ENCODE peak calls at places on chromosomes 7 and 10, in ten cellular contexts. X, U, R, A, V, N, Z, O, P and H are unnamed samples.

GRCh38 chr7:137298464-137298794 is 45.1 kb downstream of the PTN start:
- DNase-seq in R (no peak), Z (no peak), U (no peak), N (no peak), O (no peak), P (no peak), V (no peak), A (no peak), X (no peak), H (no peak)

GRCh38 chr7:26038201-26038990 is 113.6 kb upstream of the NFE2L3 start:
- DNase-seq in A (no peak), N (no peak), X (no peak), U (no peak), Z (no peak), O (no peak), P (no peak), R (no peak), V (no peak), H (no peak)

GRCh38 chr7:39453743-39454355 is 112.4 kb upstream of the YAE1 start:
- DNase-seq in A (peak), R (peak), U (peak), Z (peak), P (no peak), V (peak), O (no peak), N (peak), X (no peak), H (peak)

GRCh38 chr10:86292462-86293322 is 73.9 kb downstream of the GRID1 start:
- DNase-seq in P (peak), X (peak), U (no peak), O (no peak), N (no peak), A (no peak), V (no peak), R (peak), Z (no peak), H (no peak)

GRCh38 chr7:84384417-84384816 is 189.8 kb upstream of the SEMA3A start:
- DNase-seq in A (no peak), Z (no peak), O (no peak), U (no peak), P (no peak), R (no peak), N (peak), X (no peak), V (no peak), H (peak)

GRCh38 chr7:66627876-66628360 is 763 bp upstream of the KCTD7 start:
- DNase-seq in V (no peak), R (no peak), Z (no peak), P (no peak), O (no peak), X (no peak), U (no peak), N (no peak), A (no peak), H (no peak)

GRCh38 chr7:83413425-83413824 is 235.5 kb downstream of the SEMA3E start:
- DNase-seq in X (no peak), A (no peak), P (no peak), V (peak), N (peak), R (no peak), U (no peak), Z (peak), O (no peak), H (peak)

GRCh38 chr7:57176928-57177635 is 44.8 kb upstream of the ZNF479 start:
- DNase-seq in V (no peak), U (no peak), Z (no peak), R (no peak), P (peak), N (no peak), X (no peak), A (no peak), O (no peak), H (no peak)

GRCh38 chr10:26801274-26801673 is 59.5 kb downstream of the ABI1 start:
- DNase-seq in R (no peak), Z (no peak), X (no peak), N (no peak), V (no peak), P (no peak), O (no peak), A (no peak), U (no peak), H (no peak)

GRCh38 chr7:113256883-113257531 is 138.7 kb upstream of the SMIM30 start:
- DNase-seq in O (no peak), Z (no peak), A (no peak), X (no peak), N (no peak), R (no peak), P (no peak), U (no peak), V (no peak), H (no peak)

GRCh38 chr7:64300641-64301405 is 12.9 kb upstream of the ZNF736 start:
- DNase-seq in V (no peak), R (no peak), N (no peak), O (no peak), A (no peak), X (peak), P (no peak), U (no peak), Z (no peak), H (no peak)

GRCh38 chr7:100396421-100396982 is 23.2 kb downstream of the PILRA start:
- DNase-seq in V (no peak), Z (no peak), U (no peak), O (no peak), R (no peak), X (no peak), P (no peak), A (no peak), N (no peak), H (no peak)

GRCh38 chr7:19762631-19763030 is 10.8 kb downstream of the TMEM196 start:
- DNase-seq in A (no peak), P (no peak), O (no peak), Z (peak), N (no peak), R (no peak), U (no peak), V (no peak), X (no peak), H (peak)

GRCh38 chr7:120805636-120806388 is 52.1 kb downstream of the TSPAN12 start:
- DNase-seq in O (peak), P (no peak), X (no peak), A (peak), R (peak), N (peak), Z (peak), U (peak), V (peak), H (peak)

GRCh38 chr10:120195984-120196712 is 260.9 kb upstream of the PLPP4 start:
- DNase-seq in U (no peak), X (no peak), V (no peak), O (no peak), A (no peak), N (no peak), P (no peak), Z (no peak), R (no peak), H (no peak)

GRCh38 chr7:150338166-150338829 is 3.1 kb downstream of the RARRES2 start:
- DNase-seq in X (no peak), R (no peak), N (no peak), A (no peak), O (no peak), V (no peak), U (no peak), Z (no peak), P (no peak), H (no peak)

DNA sequence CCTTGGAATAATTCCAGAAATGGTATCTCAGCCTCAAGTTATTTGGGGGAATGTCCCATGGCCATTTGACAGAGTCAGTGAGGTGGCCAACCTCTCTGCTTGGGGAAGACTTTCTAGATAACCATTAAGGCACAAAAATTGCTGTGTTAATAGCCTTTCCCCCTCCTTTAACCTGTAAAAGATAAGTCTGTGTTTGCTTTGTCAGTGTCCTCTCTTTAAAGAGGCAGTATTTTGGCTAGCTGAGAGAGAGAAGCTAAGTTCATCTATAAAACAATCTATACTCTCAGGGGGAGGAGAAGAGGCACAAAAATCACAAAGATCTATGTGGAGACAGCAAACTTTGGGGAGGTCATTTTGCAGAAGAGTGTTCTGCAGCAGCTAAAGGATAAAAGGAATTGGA is 72.1 kb downstream of the PLCE1 start:
- DNase-seq in U (no peak), X (no peak), Z (no peak), N (no peak), A (no peak), R (no peak), O (no peak), V (no peak), P (no peak), H (no peak)
- TF ChIP-seq CTCF in U (no peak), X (no peak), Z (no peak), N (no peak), A (no peak), R (no peak), O (no peak), V (no peak), P (no peak), H (no peak)

DNA sequence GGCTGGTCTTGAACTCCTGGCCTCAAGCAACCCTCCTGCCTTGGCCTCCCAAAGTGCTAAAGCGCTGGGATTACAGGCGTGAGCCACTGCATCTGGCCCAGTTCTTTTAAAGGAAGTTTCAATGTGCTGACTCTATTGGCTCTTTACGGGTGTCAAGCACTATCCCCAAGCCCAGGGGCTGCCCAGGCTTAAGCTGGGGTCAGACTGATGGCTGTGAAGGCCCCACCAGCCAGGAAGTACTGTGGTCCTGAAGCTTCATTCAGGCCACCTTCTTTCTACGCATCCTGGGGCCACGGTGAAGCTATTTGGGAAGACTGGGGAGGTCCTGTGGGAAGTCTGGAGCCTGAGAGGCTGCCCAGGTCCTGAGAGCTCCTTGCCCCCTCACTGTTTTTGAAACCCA is 8.0 kb downstream of the GPR15LG start:
- DNase-seq in V (no peak), O (no peak), R (no peak), Z (no peak), U (no peak), P (no peak), X (no peak), A (no peak), N (no peak), H (no peak)
- TF ChIP-seq CTCF in V (no peak), O (no peak), R (no peak), Z (no peak), U (no peak), P (no peak), X (no peak), A (no peak), N (no peak), H (no peak)

DNA sequence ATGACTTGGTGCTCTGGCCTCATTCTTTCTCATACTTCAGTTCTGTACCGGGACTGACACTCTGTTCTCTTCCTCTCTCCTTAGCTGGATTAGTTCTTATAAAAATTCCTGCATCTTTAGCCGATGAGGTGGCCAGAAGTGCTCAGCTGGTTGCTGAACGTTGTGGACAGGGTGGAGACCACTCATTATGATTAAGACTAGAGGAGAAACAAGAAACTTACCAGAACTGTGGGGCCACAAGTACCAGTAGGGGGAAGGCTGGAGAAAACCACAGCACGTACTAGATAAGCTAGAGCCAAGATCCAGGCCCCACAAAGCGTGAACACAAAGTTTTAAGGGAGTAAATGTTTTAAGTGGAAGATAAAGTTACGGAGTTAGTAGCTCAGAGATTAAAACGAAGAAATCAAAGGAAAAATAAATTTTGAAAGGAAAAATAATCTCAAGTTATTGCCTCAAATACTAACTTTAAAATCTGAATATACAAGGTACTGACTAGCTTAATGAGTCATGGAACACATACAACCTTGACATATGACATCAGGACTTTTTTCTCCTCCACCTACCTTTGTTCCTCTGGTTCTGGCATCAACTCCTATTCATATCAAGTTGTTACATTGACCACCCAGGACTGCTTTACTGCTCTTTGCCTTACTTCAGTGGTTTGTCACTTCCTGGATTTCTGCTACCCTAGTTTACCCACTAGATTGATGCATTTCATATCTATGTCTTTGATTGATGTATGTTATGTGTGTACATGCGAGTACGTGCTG is 469.0 kb downstream of the TFEC start:
- DNase-seq in X (no peak), O (no peak), V (peak), A (no peak), P (no peak), Z (peak), N (peak), R (no peak), U (no peak), H (peak)
- TF ChIP-seq CTCF in X (no peak), O (no peak), V (peak), A (no peak), P (no peak), Z (no peak), N (peak), R (no peak), U (no peak), H (no peak)

DNA sequence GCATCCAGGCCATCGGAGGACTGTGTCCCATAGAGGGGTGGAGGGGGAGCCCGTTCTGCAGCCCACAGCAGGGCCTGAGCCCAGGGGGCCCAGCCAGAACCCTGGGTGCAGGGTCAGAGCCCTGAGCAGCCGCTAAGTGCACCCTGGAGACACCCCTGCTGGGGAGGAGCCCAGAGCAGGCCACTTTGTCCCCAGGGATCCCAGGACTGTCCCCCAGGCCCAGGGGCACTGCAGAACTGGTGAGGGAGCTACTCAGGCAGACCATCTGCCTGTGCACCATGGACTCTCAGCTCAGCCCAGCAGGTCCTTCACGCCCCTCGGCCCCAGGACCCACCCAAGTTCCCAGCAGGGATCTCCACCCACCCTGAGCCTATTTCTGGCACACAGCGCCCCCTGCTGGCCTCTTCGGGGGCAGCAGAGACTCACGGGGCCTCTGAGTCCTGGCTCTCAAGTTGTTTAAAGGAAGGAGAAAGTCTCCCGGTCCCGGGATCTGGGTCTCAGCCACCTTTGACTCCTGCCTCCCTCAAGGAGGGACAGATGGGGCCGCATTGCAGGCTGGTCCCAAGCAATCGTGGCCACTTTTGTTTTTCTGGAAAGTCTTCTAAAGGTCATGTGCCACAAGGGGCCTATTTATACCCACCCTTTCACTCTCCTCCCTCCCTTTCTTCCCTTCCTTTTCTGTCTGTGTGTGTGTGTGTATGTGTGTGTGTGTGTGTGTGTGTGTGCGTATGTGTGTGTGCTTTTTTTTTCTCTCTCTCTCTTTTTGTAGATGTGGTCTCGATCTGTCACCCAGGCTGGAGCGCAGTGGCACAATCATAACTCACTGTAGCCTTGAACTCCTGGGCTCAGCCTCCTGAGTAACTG is 90.3 kb downstream of the MYL10 start:
- DNase-seq in U (peak), V (peak), A (peak), X (no peak), P (no peak), R (peak), N (peak), O (peak), Z (peak), H (peak)
- TF ChIP-seq CTCF in U (peak), V (peak), A (peak), X (peak), P (peak), R (peak), N (peak), O (peak), Z (peak), H (peak)

DNA sequence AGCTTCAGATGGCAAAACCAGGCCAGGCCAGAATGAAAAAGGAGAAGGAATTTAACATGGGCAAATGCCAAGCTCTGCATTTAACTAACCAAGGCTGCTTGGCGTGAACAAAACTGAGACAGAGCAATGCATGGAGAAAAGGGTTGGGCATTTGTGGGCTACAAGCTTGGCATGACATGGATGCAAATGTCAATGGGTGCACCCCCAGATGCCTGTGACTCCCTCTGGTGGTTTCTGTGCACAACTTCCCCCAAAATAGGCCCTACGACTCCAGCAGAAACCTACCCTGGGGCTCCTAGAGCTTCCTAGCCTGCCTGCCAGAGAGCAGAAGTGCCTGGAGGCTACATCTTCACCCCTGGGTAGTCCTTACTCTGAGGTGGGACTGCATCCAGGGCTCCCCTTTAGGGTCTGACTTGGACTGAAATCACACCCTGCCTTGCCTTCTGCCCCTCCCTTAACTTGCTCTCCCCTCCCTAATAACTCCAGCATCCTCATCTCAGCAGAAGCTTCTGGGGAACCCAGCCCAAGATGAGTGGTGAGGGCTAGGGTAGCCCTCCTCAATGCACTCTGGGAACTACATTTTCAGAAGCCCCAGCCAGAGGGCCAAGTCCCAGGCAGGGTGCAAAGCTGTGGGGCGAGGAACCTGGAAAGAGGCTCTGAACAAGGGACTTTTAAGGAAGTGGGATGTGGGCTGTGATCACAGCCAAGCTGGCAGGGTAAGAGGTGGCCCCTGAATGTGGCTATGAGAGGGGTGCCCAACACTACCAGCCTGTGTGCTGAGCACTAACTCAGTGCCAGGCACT is 11.3 kb downstream of the GPRIN2 start:
- DNase-seq in R (no peak), N (peak), O (peak), U (peak), Z (peak), X (no peak), P (peak), A (no peak), V (no peak), H (no peak)
- TF ChIP-seq CTCF in R (peak), N (peak), O (no peak), U (peak), Z (peak), X (no peak), P (no peak), A (no peak), V (peak), H (peak)

GRCh38 chr10:66215005-66215404 is 710.8 kb upstream of the LRRTM3 start:
- DNase-seq in Z (no peak), A (no peak), R (no peak), N (peak), O (no peak), X (no peak), V (no peak), U (peak), P (no peak), H (no peak)
- TF ChIP-seq CTCF in Z (peak), A (no peak), R (no peak), N (no peak), O (no peak), X (no peak), V (no peak), U (no peak), P (no peak), H (no peak)

DNA sequence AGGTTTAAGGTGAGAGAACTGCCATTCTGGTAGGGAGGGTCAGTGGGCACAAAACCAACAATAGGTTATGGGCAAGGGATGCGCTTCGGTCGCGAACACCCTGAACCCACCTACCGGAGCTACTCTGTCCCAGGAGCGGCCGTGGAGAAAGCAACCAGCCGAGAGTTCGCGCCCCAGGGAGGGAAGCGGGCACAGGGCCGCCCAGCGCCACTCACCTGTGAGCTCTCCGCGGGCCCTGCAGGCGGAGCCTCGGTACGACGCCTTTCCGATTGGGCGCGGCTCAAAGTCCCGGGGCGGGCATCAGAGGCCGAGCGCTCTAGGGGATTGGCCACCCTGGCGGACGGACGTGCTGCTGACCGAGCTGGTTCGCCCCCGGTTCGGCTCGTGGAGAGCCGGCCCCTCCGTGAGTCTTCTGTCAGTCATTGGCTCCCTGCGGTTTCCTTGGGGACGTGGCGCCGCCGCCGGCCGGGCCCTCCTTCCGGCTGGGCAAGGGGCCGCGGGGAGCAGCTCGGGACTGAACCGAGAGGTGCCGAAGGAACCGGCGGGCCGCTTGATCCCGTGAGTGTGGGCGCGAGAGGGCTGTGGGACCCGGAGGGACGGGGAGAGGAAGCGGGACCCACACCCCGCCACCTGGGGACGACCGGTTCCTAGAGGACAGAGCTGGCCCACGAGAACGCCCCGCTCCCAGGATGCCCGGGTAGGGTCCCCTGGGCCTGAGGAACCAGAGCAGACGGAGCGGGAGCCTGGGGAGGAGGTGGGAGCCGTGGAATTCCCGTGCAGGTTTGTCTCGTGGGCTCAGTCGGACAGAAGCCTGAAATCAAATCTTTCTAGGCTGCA is at the start of gene ENTPD7:
- DNase-seq in Z (peak), U (peak), P (peak), N (peak), O (peak), X (peak), A (peak), R (peak), V (peak), H (peak)
- TF ChIP-seq CTCF in Z (peak), U (no peak), P (no peak), N (no peak), O (peak), X (peak), A (no peak), R (peak), V (no peak), H (no peak)